ENCODE peak calls at places on chromosomes 12 and 14, in ten cellular contexts. One of them, this sample, is unnamed.

GRCh38 chr12:30314506-30315100 is 381.1 kb downstream of the IPO8 start:
- ATAC-seq in pancreas: peak
- ATAC-seq in CD4-positive, CD25-positive, alpha-beta regulatory T cell: no peak
- ATAC-seq in lower lobe of right lung: no peak
- ATAC-seq in DND-41: no peak
- ATAC-seq in left lobe of liver: peak
- ATAC-seq in stimulated activated naive CD8-positive, alpha-beta T cell treated with anti-CD3 and anti-CD28 coated beads, Interleukin-15, Interleukin-2, amounts not matched to agents 100 U/mL and 50 U/mL, for 24 hours: no peak
- ATAC-seq in activated T-helper 17 cell treated with anti-CD3 and anti-CD28 coated beads, Interleukin-2, amount 50 U/mL, for 72 hours: no peak
- ATAC-seq in Right ventricle myocardium superior: no peak
- ATAC-seq in CD8-positive, alpha-beta T cell: no peak
- ATAC-seq in this sample: no peak

GRCh38 chr12:109503611-109504010 is 26.2 kb downstream of the UBE3B start:
- ATAC-seq in lower lobe of right lung: no peak
- ATAC-seq in activated T-helper 17 cell treated with anti-CD3 and anti-CD28 coated beads, Interleukin-2, amount 50 U/mL, for 72 hours: no peak
- ATAC-seq in Right ventricle myocardium superior: no peak
- ATAC-seq in CD8-positive, alpha-beta T cell: no peak
- ATAC-seq in DND-41: no peak
- ATAC-seq in left lobe of liver: no peak
- ATAC-seq in CD4-positive, CD25-positive, alpha-beta regulatory T cell: no peak
- ATAC-seq in pancreas: no peak
- ATAC-seq in stimulated activated naive CD8-positive, alpha-beta T cell treated with anti-CD3 and anti-CD28 coated beads, Interleukin-15, Interleukin-2, amounts not matched to agents 100 U/mL and 50 U/mL, for 24 hours: no peak
- ATAC-seq in this sample: no peak

GRCh38 chr14:24984846-24985589 is 64.9 kb downstream of the STXBP6 start:
- ATAC-seq in stimulated activated naive CD8-positive, alpha-beta T cell treated with anti-CD3 and anti-CD28 coated beads, Interleukin-15, Interleukin-2, amounts not matched to agents 100 U/mL and 50 U/mL, for 24 hours: no peak
- ATAC-seq in CD4-positive, CD25-positive, alpha-beta regulatory T cell: no peak
- ATAC-seq in Right ventricle myocardium superior: peak
- ATAC-seq in lower lobe of right lung: no peak
- ATAC-seq in pancreas: peak
- ATAC-seq in CD8-positive, alpha-beta T cell: no peak
- ATAC-seq in DND-41: peak
- ATAC-seq in left lobe of liver: no peak
- ATAC-seq in activated T-helper 17 cell treated with anti-CD3 and anti-CD28 coated beads, Interleukin-2, amount 50 U/mL, for 72 hours: no peak
- ATAC-seq in this sample: no peak

GRCh38 chr12:50039151-50039835 is 14.0 kb upstream of the RACGAP1 start:
- ATAC-seq in lower lobe of right lung: peak
- ATAC-seq in DND-41: peak
- ATAC-seq in Right ventricle myocardium superior: peak
- ATAC-seq in stimulated activated naive CD8-positive, alpha-beta T cell treated with anti-CD3 and anti-CD28 coated beads, Interleukin-15, Interleukin-2, amounts not matched to agents 100 U/mL and 50 U/mL, for 24 hours: peak
- ATAC-seq in CD4-positive, CD25-positive, alpha-beta regulatory T cell: peak
- ATAC-seq in activated T-helper 17 cell treated with anti-CD3 and anti-CD28 coated beads, Interleukin-2, amount 50 U/mL, for 72 hours: peak
- ATAC-seq in pancreas: peak
- ATAC-seq in CD8-positive, alpha-beta T cell: peak
- ATAC-seq in left lobe of liver: peak
- ATAC-seq in this sample: peak

GRCh38 chr12:122116707-122117535 is 38.4 kb downstream of the MLXIP start:
- ATAC-seq in DND-41: no peak
- ATAC-seq in Right ventricle myocardium superior: peak
- ATAC-seq in left lobe of liver: peak
- ATAC-seq in stimulated activated naive CD8-positive, alpha-beta T cell treated with anti-CD3 and anti-CD28 coated beads, Interleukin-15, Interleukin-2, amounts not matched to agents 100 U/mL and 50 U/mL, for 24 hours: no peak
- ATAC-seq in activated T-helper 17 cell treated with anti-CD3 and anti-CD28 coated beads, Interleukin-2, amount 50 U/mL, for 72 hours: no peak
- ATAC-seq in CD4-positive, CD25-positive, alpha-beta regulatory T cell: no peak
- ATAC-seq in pancreas: peak
- ATAC-seq in lower lobe of right lung: peak
- ATAC-seq in CD8-positive, alpha-beta T cell: no peak
- ATAC-seq in this sample: no peak

GRCh38 chr14:20830831-20831230 is 28.2 kb upstream of the RNASE1 start:
- ATAC-seq in Right ventricle myocardium superior: no peak
- ATAC-seq in DND-41: no peak
- ATAC-seq in pancreas: no peak
- ATAC-seq in lower lobe of right lung: no peak
- ATAC-seq in CD4-positive, CD25-positive, alpha-beta regulatory T cell: no peak
- ATAC-seq in CD8-positive, alpha-beta T cell: no peak
- ATAC-seq in stimulated activated naive CD8-positive, alpha-beta T cell treated with anti-CD3 and anti-CD28 coated beads, Interleukin-15, Interleukin-2, amounts not matched to agents 100 U/mL and 50 U/mL, for 24 hours: no peak
- ATAC-seq in activated T-helper 17 cell treated with anti-CD3 and anti-CD28 coated beads, Interleukin-2, amount 50 U/mL, for 72 hours: no peak
- ATAC-seq in left lobe of liver: peak
- ATAC-seq in this sample: no peak

GRCh38 chr14:90986510-90986909 is 73.9 kb downstream of the RPS6KA5 start:
- ATAC-seq in pancreas: no peak
- ATAC-seq in DND-41: no peak
- ATAC-seq in CD8-positive, alpha-beta T cell: no peak
- ATAC-seq in stimulated activated naive CD8-positive, alpha-beta T cell treated with anti-CD3 and anti-CD28 coated beads, Interleukin-15, Interleukin-2, amounts not matched to agents 100 U/mL and 50 U/mL, for 24 hours: no peak
- ATAC-seq in lower lobe of right lung: peak
- ATAC-seq in Right ventricle myocardium superior: no peak
- ATAC-seq in left lobe of liver: no peak
- ATAC-seq in activated T-helper 17 cell treated with anti-CD3 and anti-CD28 coated beads, Interleukin-2, amount 50 U/mL, for 72 hours: no peak
- ATAC-seq in CD4-positive, CD25-positive, alpha-beta regulatory T cell: no peak
- ATAC-seq in this sample: no peak

GRCh38 chr14:74763803-74764531 is 851 bp downstream of the YLPM1 start:
- ATAC-seq in left lobe of liver: no peak
- ATAC-seq in lower lobe of right lung: peak
- ATAC-seq in DND-41: no peak
- ATAC-seq in CD8-positive, alpha-beta T cell: no peak
- ATAC-seq in pancreas: peak
- ATAC-seq in CD4-positive, CD25-positive, alpha-beta regulatory T cell: no peak
- ATAC-seq in Right ventricle myocardium superior: no peak
- ATAC-seq in activated T-helper 17 cell treated with anti-CD3 and anti-CD28 coated beads, Interleukin-2, amount 50 U/mL, for 72 hours: peak
- ATAC-seq in stimulated activated naive CD8-positive, alpha-beta T cell treated with anti-CD3 and anti-CD28 coated beads, Interleukin-15, Interleukin-2, amounts not matched to agents 100 U/mL and 50 U/mL, for 24 hours: no peak
- ATAC-seq in this sample: no peak

GRCh38 chr12:81800298-81801148 is 41.4 kb upstream of the PPFIA2 start:
- ATAC-seq in stimulated activated naive CD8-positive, alpha-beta T cell treated with anti-CD3 and anti-CD28 coated beads, Interleukin-15, Interleukin-2, amounts not matched to agents 100 U/mL and 50 U/mL, for 24 hours: peak
- ATAC-seq in CD4-positive, CD25-positive, alpha-beta regulatory T cell: no peak
- ATAC-seq in CD8-positive, alpha-beta T cell: no peak
- ATAC-seq in Right ventricle myocardium superior: no peak
- ATAC-seq in pancreas: no peak
- ATAC-seq in DND-41: no peak
- ATAC-seq in activated T-helper 17 cell treated with anti-CD3 and anti-CD28 coated beads, Interleukin-2, amount 50 U/mL, for 72 hours: peak
- ATAC-seq in lower lobe of right lung: peak
- ATAC-seq in left lobe of liver: no peak
- ATAC-seq in this sample: no peak

GRCh38 chr12:132783917-132784531 is 22.4 kb upstream of the ANKLE2 start:
- ATAC-seq in stimulated activated naive CD8-positive, alpha-beta T cell treated with anti-CD3 and anti-CD28 coated beads, Interleukin-15, Interleukin-2, amounts not matched to agents 100 U/mL and 50 U/mL, for 24 hours: no peak
- ATAC-seq in DND-41: no peak
- ATAC-seq in CD8-positive, alpha-beta T cell: no peak
- ATAC-seq in Right ventricle myocardium superior: peak
- ATAC-seq in CD4-positive, CD25-positive, alpha-beta regulatory T cell: no peak
- ATAC-seq in activated T-helper 17 cell treated with anti-CD3 and anti-CD28 coated beads, Interleukin-2, amount 50 U/mL, for 72 hours: no peak
- ATAC-seq in left lobe of liver: peak
- ATAC-seq in pancreas: peak
- ATAC-seq in lower lobe of right lung: no peak
- ATAC-seq in this sample: no peak

GRCh38 chr12:68568878-68569569 is 41.7 kb upstream of the RAP1B start:
- ATAC-seq in left lobe of liver: no peak
- ATAC-seq in CD8-positive, alpha-beta T cell: no peak
- ATAC-seq in DND-41: no peak
- ATAC-seq in activated T-helper 17 cell treated with anti-CD3 and anti-CD28 coated beads, Interleukin-2, amount 50 U/mL, for 72 hours: no peak
- ATAC-seq in stimulated activated naive CD8-positive, alpha-beta T cell treated with anti-CD3 and anti-CD28 coated beads, Interleukin-15, Interleukin-2, amounts not matched to agents 100 U/mL and 50 U/mL, for 24 hours: no peak
- ATAC-seq in CD4-positive, CD25-positive, alpha-beta regulatory T cell: no peak
- ATAC-seq in Right ventricle myocardium superior: no peak
- ATAC-seq in pancreas: no peak
- ATAC-seq in lower lobe of right lung: peak
- ATAC-seq in this sample: no peak

This sample was measured in stimulated activated memory B cell treated with anti-CD40 and anti-IgM and Interleukin-4, amounts not matched to agents 10 μg/mL and 1 μg/mL and 100 μg/mL, for 72 hours.